ENCODE peak calls at places on chromosomes 11 and 22, in five cellular contexts. U, M, B, X and D are unnamed samples.

GRCh38 chr11:130786987-130787688 is 129.1 kb downstream of the SNX19 start:
- DNase-seq in M (peak; percentile 35), U (peak; percentile 46), B (no peak), X (no peak), D (peak; percentile 90)

GRCh38 chr22:31106001-31106571 is 1.3 kb downstream of the SELENOM start:
- DNase-seq in B (no peak), M (no peak), X (no peak), U (no peak), D (no peak)

GRCh38 chr11:1125803-1126202 is 31.9 kb upstream of the MUC5AC start:
- DNase-seq in X (no peak), B (no peak), U (no peak), M (no peak), D (no peak)

GRCh38 chr11:122215244-122215992 is 99.4 kb upstream of the BLID start:
- DNase-seq in B (peak; percentile 73), X (peak; percentile 16), U (peak; percentile 99), M (peak; percentile 98), D (peak; percentile 76)

GRCh38 chr11:44622721-44623258 is 57.3 kb downstream of the CD82 start:
- DNase-seq in B (peak; percentile 11), X (no peak), U (no peak), M (no peak), D (no peak)

GRCh38 chr11:10317776-10318526 is 13.1 kb downstream of the ADM start:
- DNase-seq in U (no peak), M (no peak), X (no peak), B (no peak), D (no peak)

GRCh38 chr11:95301497-95301896 is 70.5 kb upstream of the SESN3 start:
- DNase-seq in M (no peak), X (no peak), U (no peak), B (no peak), D (peak; percentile 15)

GRCh38 chr11:114259124-114259526 is 37.1 kb upstream of the NNMT start:
- DNase-seq in B (peak; percentile 74), U (no peak), M (no peak), X (no peak), D (peak; percentile 51)

GRCh38 chr22:43543522-43544281 is 131.9 kb downstream of the MPPED1 start:
- DNase-seq in X (no peak), U (no peak), M (no peak), B (no peak), D (no peak)

GRCh38 chr22:24730864-24731263 is 43.7 kb downstream of the PIWIL3 start:
- DNase-seq in X (no peak), M (no peak), U (no peak), B (no peak), D (no peak)

GRCh38 chr11:93904711-93905110 is 54.3 kb upstream of the VSTM5 start:
- DNase-seq in B (no peak), U (no peak), X (no peak), M (no peak), D (no peak)

GRCh38 chr11:126512741-126513715 is 157.5 kb downstream of the ST3GAL4 start:
- DNase-seq in B (no peak), M (no peak), X (no peak), U (no peak), D (no peak)

GRCh38 chr11:110908401-110909106 is 196.3 kb upstream of the ARHGAP20 start:
- DNase-seq in X (no peak), U (peak; percentile 94), M (peak; percentile 73), B (no peak), D (no peak)

GRCh38 chr11:27571151-27571840 is 64.7 kb upstream of the LIN7C start:
- DNase-seq in M (peak; percentile 85), X (no peak), U (peak; percentile 90), B (no peak), D (no peak)

GRCh38 chr11:38990139-38990538 is 2392.1 kb upstream of the RAG2 start:
- DNase-seq in X (no peak), U (no peak), M (no peak), B (no peak), D (no peak)

GRCh38 chr11:61123775-61124571 is 21.7 kb downstream of the CD5 start:
- DNase-seq in U (no peak), B (no peak), M (no peak), X (peak; percentile 17), D (no peak)

GRCh38 chr11:68550485-68550817 is 89.9 kb downstream of the PPP6R3 start:
- DNase-seq in X (no peak), B (no peak), U (peak; percentile 21), M (no peak), D (no peak)

GRCh38 chr11:121892131-121892681 is 223.8 kb downstream of the BLID start:
- DNase-seq in U (peak; percentile 56), B (no peak), M (peak; percentile 28), X (no peak), D (no peak)

GRCh38 chr22:40334060-40334459 is 12.2 kb upstream of the ADSL start:
- DNase-seq in U (no peak), B (no peak), X (no peak), M (no peak), D (no peak)

GRCh38 chr22:40331706-40332105 is 14.6 kb upstream of the ADSL start:
- DNase-seq in U (no peak), X (no peak), M (no peak), B (no peak), D (no peak)

GRCh38 chr22:40334899-40335298 is 11.4 kb upstream of the ADSL start:
- DNase-seq in X (no peak), U (no peak), B (no peak), M (no peak), D (no peak)

GRCh38 chr22:40332319-40332781 is 13.9 kb upstream of the ADSL start:
- DNase-seq in B (no peak), U (peak; percentile 81), M (peak; percentile 72), X (peak; percentile 7), D (no peak)

DNA sequence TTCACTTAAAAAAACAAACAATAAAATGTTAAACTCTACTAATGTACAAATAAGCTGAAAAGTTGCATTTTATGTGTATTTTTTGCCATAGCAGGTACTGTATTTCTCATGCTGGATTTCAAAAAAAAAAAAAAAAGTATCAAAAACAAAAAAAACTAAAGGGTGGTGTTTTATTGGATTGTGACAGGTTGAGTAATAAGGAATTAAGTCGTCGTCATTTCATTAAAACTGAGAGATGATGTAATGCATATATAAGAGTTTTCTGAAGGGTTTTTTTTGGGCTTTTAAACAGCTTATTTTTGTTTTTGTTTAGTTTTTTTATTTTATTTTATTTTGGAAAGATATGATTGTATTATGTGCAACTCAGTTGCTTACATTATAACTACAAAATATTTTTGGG is 10.9 kb upstream of the ADSL start:
- DNase-seq in B (no peak), X (no peak), U (no peak), M (no peak), D (no peak)
- H3K4me1 ChIP-seq in B (no peaks in the 10 kb centered on the region), X (peaks cover 5% of the 10 kb centered on the region), U (peaks cover 4% of the 10 kb centered on the region), M (peaks cover 2% of the 10 kb centered on the region), D (no peaks in the 10 kb centered on the region)

GRCh38 chr22:50471962-50472361 is 2.9 kb downstream of the SBF1 start:
- DNase-seq in X (no peak), U (no peak), B (no peak), M (no peak), D (no peak)
- H3K27me3 ChIP-seq in X (no peaks in the 10 kb centered on the region), U (no peaks in the 10 kb centered on the region), B (no peaks in the 10 kb centered on the region), M (no peaks in the 10 kb centered on the region), D (no peaks in the 10 kb centered on the region)

GRCh38 chr11:86623041-86623621 is 49.3 kb downstream of the ME3 start:
- DNase-seq in M (no peak), X (no peak), B (no peak), U (no peak), D (no peak)

GRCh38 chr11:86621854-86622253 is 50.6 kb downstream of the ME3 start:
- DNase-seq in U (no peak), M (no peak), X (no peak), B (no peak), D (no peak)

GRCh38 chr11:86625544-86625943 is 46.9 kb downstream of the ME3 start:
- DNase-seq in U (no peak), B (no peak), M (no peak), X (no peak), D (no peak)

GRCh38 chr11:86624366-86624765 is 48.0 kb downstream of the ME3 start:
- DNase-seq in M (no peak), U (no peak), X (no peak), B (no peak), D (no peak)

GRCh38 chr11:86623736-86624135 is 48.7 kb downstream of the ME3 start:
- DNase-seq in B (no peak), X (no peak), U (no peak), M (no peak), D (no peak)
- H3K4me1 ChIP-seq in B (peaks cover 28% of the 10 kb centered on the region), X (no peaks in the 10 kb centered on the region), U (peaks cover 8% of the 10 kb centered on the region), M (peaks cover 5% of the 10 kb centered on the region), D (peaks cover 22% of the 10 kb centered on the region)

GRCh38 chr22:38327396-38327795 is 10.2 kb upstream of the CSNK1E start:
- DNase-seq in M (no peak), B (no peak), U (no peak), X (no peak), D (no peak)
- H3K27me3 ChIP-seq in M (no peaks in the 10 kb centered on the region), B (no peaks in the 10 kb centered on the region), U (no peaks in the 10 kb centered on the region), X (no peaks in the 10 kb centered on the region), D (no peaks in the 10 kb centered on the region)

GRCh38 chr22:33832558-33833151 is 87.6 kb downstream of the LARGE1 start:
- DNase-seq in M (no peak), B (no peak), U (no peak), X (no peak), D (no peak)
- H3K4me1 ChIP-seq in M (no peaks in the 10 kb centered on the region), B (no peaks in the 10 kb centered on the region), U (peaks cover 2% of the 10 kb centered on the region), X (no peaks in the 10 kb centered on the region), D (no peaks in the 10 kb centered on the region)

GRCh38 chr22:47599753-47600152 is 837.3 kb downstream of the TBC1D22A start:
- DNase-seq in U (no peak), X (no peak), B (no peak), M (no peak), D (no peak)

GRCh38 chr22:47595122-47595521 is 832.7 kb downstream of the TBC1D22A start:
- DNase-seq in X (no peak), U (no peak), M (no peak), B (no peak), D (no peak)

GRCh38 chr22:47598864-47599263 is 836.4 kb downstream of the TBC1D22A start:
- DNase-seq in U (no peak), M (no peak), X (no peak), B (no peak), D (no peak)

GRCh38 chr22:47596176-47596690 is 833.8 kb downstream of the TBC1D22A start:
- DNase-seq in X (no peak), B (no peak), M (no peak), U (no peak), D (no peak)

GRCh38 chr22:47597041-47597440 is 834.6 kb downstream of the TBC1D22A start:
- DNase-seq in M (no peak), B (no peak), U (no peak), X (no peak), D (no peak)
- H3K27me3 ChIP-seq in M (no peaks in the 10 kb centered on the region), B (no peaks in the 10 kb centered on the region), U (no peaks in the 10 kb centered on the region), X (peaks cover 33% of the 10 kb centered on the region), D (no peaks in the 10 kb centered on the region)

DNA sequence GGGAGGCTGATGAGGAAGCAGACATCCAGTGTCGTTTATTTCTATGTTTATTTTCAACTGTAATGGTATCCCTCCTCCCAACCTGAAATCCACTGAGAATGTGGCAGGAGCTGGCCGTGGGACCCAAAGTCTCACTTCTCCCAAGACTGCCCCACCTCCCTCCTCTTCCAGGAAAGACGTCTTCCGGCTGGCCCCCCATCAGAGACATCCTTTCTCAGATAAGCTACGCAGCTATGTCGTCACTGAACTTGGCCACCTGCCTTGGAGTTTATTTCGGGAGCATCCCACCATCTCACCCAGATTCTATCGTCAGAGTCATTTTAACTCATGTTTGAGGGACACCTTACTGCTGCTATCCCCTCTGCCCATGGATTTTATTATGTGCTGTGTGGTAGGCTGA is 13.9 kb downstream of the TMEM184B start:
- DNase-seq in M (peak; percentile 78), X (peak; percentile 53), B (peak; percentile 42), U (peak; percentile 91), D (no peak)
- H3K4me1 ChIP-seq in M (peaks cover 18% of the 10 kb centered on the region), X (peaks cover 18% of the 10 kb centered on the region), B (peaks cover 14% of the 10 kb centered on the region), U (peaks cover 26% of the 10 kb centered on the region), D (peaks cover 37% of the 10 kb centered on the region)